ENCODE peak calls at places on chromosomes 6 and 20, in six cellular contexts. R is HCT116, H is HepG2, I is GM12878, L is SK-N-SH, J is K562. O is an unnamed sample.

GRCh38 chr6:104789770-104790190 is 69.9 kb downstream of the HACE1 start:
- DNase-seq in R (peak; percentile 50), H (peak; percentile 18), I (no peak), L (no peak), J (peak; percentile 52), O (no peak)

GRCh38 chr20:24488064-24488799 is 18.8 kb downstream of the SYNDIG1 start:
- DNase-seq in R (no peak), H (no peak), I (no peak), L (no peak), J (no peak), O (no peak)

GRCh38 chr6:101961357-101961756 is 567.8 kb downstream of the GRIK2 start:
- DNase-seq in R (no peak), H (no peak), I (no peak), L (no peak), J (no peak), O (no peak)

GRCh38 chr6:111015656-111016190 is 33.9 kb downstream of the RPF2 start:
- DNase-seq in R (no peak), H (no peak), I (no peak), L (no peak), J (no peak), O (no peak)

GRCh38 chr6:117449549-117450439 is 24.1 kb upstream of the ROS1 start:
- DNase-seq in R (peak; percentile 56), H (peak; percentile 66), I (peak; percentile 12), L (peak; percentile 21), J (peak; percentile 70), O (peak; percentile 56)

GRCh38 chr20:2006452-2007381 is 12.9 kb upstream of the PDYN start:
- DNase-seq in R (peak; percentile 19), H (peak; percentile 46), I (no peak), L (peak; percentile 72), J (peak; percentile 46), O (no peak)

GRCh38 chr20:18314786-18315406 is 26.6 kb downstream of the ZNF133 start:
- DNase-seq in R (no peak), H (no peak), I (no peak), L (no peak), J (no peak), O (peak; percentile 2)

GRCh38 chr6:71364910-71365542 is 76.4 kb downstream of the OGFRL1 start:
- DNase-seq in R (no peak), H (no peak), I (no peak), L (no peak), J (no peak), O (no peak)

GRCh38 chr6:166670013-166670412 is 43.0 kb upstream of the RPS6KA2 start:
- DNase-seq in R (no peak), H (no peak), I (no peak), L (no peak), J (no peak), O (no peak)

GRCh38 chr20:24773751-24774201 is 175.3 kb upstream of the CST7 start:
- DNase-seq in R (no peak), H (no peak), I (peak; percentile 15), L (no peak), J (no peak), O (no peak)

DNA sequence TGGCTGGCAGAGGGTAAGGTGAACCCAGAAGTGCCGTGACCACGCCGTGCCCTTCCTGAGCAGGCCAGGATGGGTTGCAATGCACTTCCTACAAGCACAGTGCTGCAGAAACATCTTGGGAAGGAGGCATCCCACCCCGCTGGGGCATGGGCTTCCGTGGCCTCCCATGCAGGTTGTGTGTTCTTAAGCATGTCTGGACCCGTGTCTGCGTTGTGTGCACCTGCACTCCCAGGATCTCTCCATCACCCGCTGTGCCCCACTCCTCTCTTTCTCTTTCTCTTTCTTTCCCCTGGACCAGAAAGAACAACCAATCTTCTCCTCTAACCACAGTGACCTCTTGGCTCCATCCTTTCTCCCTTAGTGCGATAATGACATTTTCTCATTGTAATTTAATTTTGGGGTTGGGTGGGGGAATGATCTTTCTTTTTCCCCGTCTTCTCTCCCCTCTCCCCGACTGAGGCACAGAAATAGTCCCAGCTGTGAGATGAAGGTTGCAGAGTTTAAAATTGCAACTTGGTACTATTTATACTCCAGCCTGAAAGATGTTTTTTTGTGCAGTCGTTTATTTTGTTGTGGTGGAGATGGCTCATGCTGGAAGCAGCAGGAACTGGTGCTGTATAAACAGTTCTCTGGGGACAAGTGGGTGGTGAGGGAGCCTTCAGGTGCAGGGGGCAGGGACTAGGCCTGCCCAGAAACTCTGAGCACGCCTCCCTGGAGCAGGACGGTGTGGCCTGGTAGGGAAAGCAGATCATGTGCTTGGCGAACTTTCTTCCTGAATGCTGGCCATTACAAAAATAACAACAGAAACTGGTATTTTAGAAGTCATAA is 20.5 kb downstream of the BCAS4 start:
- DNase-seq in R (no peak), H (no peak), I (peak; percentile 65), L (no peak), J (no peak), O (no peak)
- H3K4me2 ChIP-seq in R (no peak overlapping the region), H (no peak overlapping the region), I (peak overlapping the region; percentile 82), L (peak overlapping the region; percentile 25), J (no peak overlapping the region), O (no peak overlapping the region)

GRCh38 chr6:27667016-27667415 is 194.1 kb upstream of the ZNF184 start:
- DNase-seq in R (no peak), H (no peak), I (no peak), L (no peak), J (no peak), O (no peak)

GRCh38 chr6:27669798-27670301 is 196.9 kb upstream of the ZNF184 start:
- DNase-seq in R (no peak), H (no peak), I (no peak), L (no peak), J (peak; percentile 50), O (no peak)

GRCh38 chr6:27669278-27669797 is 196.4 kb upstream of the ZNF184 start:
- DNase-seq in R (no peak), H (no peak), I (no peak), L (no peak), J (peak; percentile 55), O (no peak)

GRCh38 chr6:27667651-27668441 is 194.9 kb upstream of the ZNF184 start:
- DNase-seq in R (no peak), H (no peak), I (no peak), L (no peak), J (peak; percentile 61), O (no peak)

GRCh38 chr6:27668442-27669275 is 195.8 kb upstream of the ZNF184 start:
- DNase-seq in R (peak; percentile 80), H (peak; percentile 66), I (no peak), L (peak; percentile 44), J (peak; percentile 95), O (peak; percentile 95)
- TF ChIP-seq SIN3A in R (no peak), H (no peak), I (no peak), L (no peak), J (no peak), O (peak; percentile 63)

GRCh38 chr6:13277231-13277630 is 51.1 kb downstream of the TBC1D7 start:
- DNase-seq in R (no peak), H (no peak), I (no peak), L (no peak), J (no peak), O (no peak)
- H3K4me2 ChIP-seq in R (no peak overlapping the region), H (no peak overlapping the region), I (peak overlapping the region; percentile 71), L (no peak overlapping the region), J (no peak overlapping the region), O (no peak overlapping the region)

GRCh38 chr6:133697666-133698065 is 191.2 kb upstream of the TCF21 start:
- DNase-seq in R (no peak), H (no peak), I (no peak), L (no peak), J (peak; percentile 8), O (no peak)

GRCh38 chr6:133704371-133704770 is 184.5 kb upstream of the TCF21 start:
- DNase-seq in R (no peak), H (no peak), I (no peak), L (no peak), J (no peak), O (no peak)

GRCh38 chr6:133701633-133702331 is 187.1 kb upstream of the TCF21 start:
- DNase-seq in R (no peak), H (no peak), I (no peak), L (no peak), J (peak; percentile 97), O (no peak)

GRCh38 chr6:133698272-133698671 is 190.6 kb upstream of the TCF21 start:
- DNase-seq in R (no peak), H (no peak), I (no peak), L (no peak), J (no peak), O (no peak)

GRCh38 chr6:133699986-133700385 is 188.9 kb upstream of the TCF21 start:
- DNase-seq in R (no peak), H (no peak), I (no peak), L (no peak), J (no peak), O (no peak)
- TF ChIP-seq SIN3A in R (no peak), H (no peak), I (no peak), L (no peak), J (no peak), O (no peak)

GRCh38 chr20:60295214-60295613 is 337.0 kb downstream of the CDH26 start:
- DNase-seq in R (no peak), H (no peak), I (no peak), L (no peak), J (no peak), O (no peak)
- H3K4me2 ChIP-seq in R (no peak overlapping the region), H (no peak overlapping the region), I (no peak overlapping the region), L (no peak overlapping the region), J (no peak overlapping the region), O (no peak overlapping the region)

GRCh38 chr6:33589723-33590530 is 9.9 kb upstream of the BAK1 start:
- DNase-seq in R (peak; percentile 87), H (peak; percentile 97), I (peak; percentile 37), L (peak; percentile 84), J (peak; percentile 78), O (no peak)
- TF ChIP-seq SIN3A in R (no peak), H (peak; percentile 89), I (no peak), L (no peak), J (no peak), O (no peak)

O was measured in H1.